ENCODE peak calls at places on chromosome 12, in nine cellular contexts. J is GM06990; I is fibroblast of lung; G is tibial artery; R is psoas muscle; B is cardiac muscle cell; C is CD8-positive, alpha-beta T cell; T is heart right ventricle; X is uterus. K is an unnamed sample.

GRCh38 chr12:55935742-55936151 is 4.8 kb downstream of the DGKA start:
- DNase-seq in J (no peak), I (no peak), G (no peak), R (peak), B (no peak), C (no peak), T (peak), X (peak), K (peak)

GRCh38 chr12:131137836-131138637 is 184.3 kb downstream of the ADGRD1 start:
- DNase-seq in J (no peak), I (no peak), G (no peak), R (no peak), B (no peak), C (no peak), T (no peak), X (peak), K (peak)

GRCh38 chr12:46577063-46577776 is 204.6 kb upstream of the SLC38A2 start:
- DNase-seq in J (no peak), I (no peak), G (no peak), R (no peak), B (no peak), C (no peak), T (no peak), X (no peak), K (no peak)

GRCh38 chr12:66282244-66282643 is 20.0 kb upstream of the HELB start:
- DNase-seq in J (no peak), I (no peak), G (no peak), R (no peak), B (no peak), C (no peak), T (no peak), X (no peak), K (no peak)

GRCh38 chr12:97493729-97494128 is 31.1 kb downstream of the RMST start:
- DNase-seq in J (no peak), I (no peak), G (no peak), R (no peak), B (no peak), C (no peak), T (no peak), X (no peak), K (no peak)

GRCh38 chr12:42299392-42300308 is 26.2 kb downstream of the ZCRB1 start:
- DNase-seq in J (peak), I (peak), G (no peak), R (no peak), B (no peak), C (no peak), T (no peak), X (no peak), K (no peak)

GRCh38 chr12:30016656-30017055 is 232.9 kb upstream of the TMTC1 start:
- DNase-seq in J (no peak), I (no peak), G (no peak), R (no peak), B (no peak), C (no peak), T (no peak), X (no peak), K (no peak)

GRCh38 chr12:15527201-15527782 is 205.0 kb downstream of the PTPRO start:
- DNase-seq in J (no peak), I (peak), G (peak), R (peak), B (no peak), C (no peak), T (peak), X (no peak), K (peak)

GRCh38 chr12:76871082-76871481 is 7.7 kb downstream of the CSRP2 start:
- DNase-seq in J (no peak), I (no peak), G (no peak), R (no peak), B (no peak), C (no peak), T (no peak), X (no peak), K (no peak)

DNA sequence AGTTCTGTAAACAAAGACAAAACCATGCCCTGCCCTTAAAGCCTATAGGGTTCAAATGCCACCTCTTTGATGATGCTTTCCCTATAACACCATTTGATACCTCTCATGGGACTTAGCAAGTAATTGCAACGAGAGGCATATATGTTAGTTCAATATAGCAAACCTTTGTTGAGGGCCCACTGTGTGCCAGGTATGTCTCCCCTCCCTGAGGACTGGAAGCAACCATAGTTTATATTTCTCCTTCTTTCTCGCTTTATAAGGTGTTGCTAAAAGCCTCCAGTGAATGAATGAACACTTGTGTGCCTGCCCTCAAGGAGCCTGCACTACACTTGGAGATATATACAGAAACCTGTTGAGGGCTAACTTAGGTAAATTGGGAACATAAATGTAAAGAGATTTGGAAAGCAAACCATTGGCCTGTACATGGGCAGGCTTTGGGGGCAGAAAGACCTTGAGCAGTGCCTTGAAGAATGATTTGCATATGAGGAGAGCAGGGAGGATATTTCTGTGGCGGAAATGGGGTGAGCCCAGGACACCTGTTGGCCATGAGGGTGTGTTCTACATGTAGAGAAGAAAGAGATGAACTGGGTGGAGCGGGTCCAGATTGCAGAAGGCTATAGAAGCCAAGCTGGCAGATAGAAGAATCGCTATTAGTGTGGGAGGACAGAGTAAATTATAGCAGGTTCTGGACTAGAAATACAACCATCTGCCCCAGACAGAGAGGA is 1.8 kb upstream of the CKAP4 start:
- DNase-seq in J (peak), I (no peak), G (no peak), R (no peak), B (no peak), C (no peak), T (no peak), X (no peak), K (no peak)
- H3K4me3 ChIP-seq in J (peak), I (peak), G (no peak), R (no peak), B (no peak), C (no peak), T (no peak), X (no peak), K (no peak)

GRCh38 chr12:52033506-52034258 is 17.6 kb upstream of the NR4A1 start:
- DNase-seq in J (no peak), I (no peak), G (no peak), R (no peak), B (no peak), C (no peak), T (no peak), X (no peak), K (peak)
- TF ChIP-seq CTCF in J (no peak), I (no peak), G (no peak), R (no peak), B (no peak), C (no peak), T (no peak), X (no peak), K (no peak)

GRCh38 chr12:34342048-34342447 is 319.8 kb downstream of the ALG10 start:
- DNase-seq in J (no peak), I (no peak), G (no peak), R (no peak), B (no peak), C (no peak), T (no peak), X (no peak), K (no peak)

GRCh38 chr12:34340534-34341361 is 318.5 kb downstream of the ALG10 start:
- DNase-seq in J (no peak), I (no peak), G (no peak), R (no peak), B (no peak), C (no peak), T (no peak), X (no peak), K (no peak)

GRCh38 chr12:34339922-34340321 is 317.6 kb downstream of the ALG10 start:
- DNase-seq in J (no peak), I (no peak), G (no peak), R (no peak), B (no peak), C (no peak), T (no peak), X (no peak), K (no peak)

GRCh38 chr12:34343345-34343744 is 321.0 kb downstream of the ALG10 start:
- DNase-seq in J (no peak), I (no peak), G (no peak), R (no peak), B (no peak), C (no peak), T (no peak), X (no peak), K (no peak)

DNA sequence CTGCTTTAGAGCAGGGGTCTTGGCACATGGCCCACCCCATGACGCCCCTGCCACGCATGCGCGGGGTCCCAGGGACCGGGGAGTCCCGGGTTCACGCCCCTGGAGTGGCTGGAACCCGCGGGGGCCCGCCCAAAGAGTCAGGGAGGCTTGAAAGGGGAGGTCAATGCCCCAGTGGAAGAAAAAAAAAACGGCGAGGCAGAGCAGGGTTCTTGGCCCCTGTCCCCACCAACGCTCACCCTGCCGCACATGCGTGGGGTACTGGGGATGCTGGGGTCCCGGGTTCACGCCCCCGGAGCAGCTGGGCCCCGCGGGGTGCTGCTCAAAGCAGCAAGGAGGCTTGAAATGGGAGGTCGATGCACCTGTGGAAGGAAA is 319.1 kb downstream of the ALG10 start:
- DNase-seq in J (no peak), I (no peak), G (no peak), R (no peak), B (no peak), C (no peak), T (no peak), X (no peak), K (no peak)
- H3K4me3 ChIP-seq in J (no peak), I (no peak), G (no peak), R (no peak), B (no peak), C (no peak), T (no peak), X (no peak), K (no peak)

DNA sequence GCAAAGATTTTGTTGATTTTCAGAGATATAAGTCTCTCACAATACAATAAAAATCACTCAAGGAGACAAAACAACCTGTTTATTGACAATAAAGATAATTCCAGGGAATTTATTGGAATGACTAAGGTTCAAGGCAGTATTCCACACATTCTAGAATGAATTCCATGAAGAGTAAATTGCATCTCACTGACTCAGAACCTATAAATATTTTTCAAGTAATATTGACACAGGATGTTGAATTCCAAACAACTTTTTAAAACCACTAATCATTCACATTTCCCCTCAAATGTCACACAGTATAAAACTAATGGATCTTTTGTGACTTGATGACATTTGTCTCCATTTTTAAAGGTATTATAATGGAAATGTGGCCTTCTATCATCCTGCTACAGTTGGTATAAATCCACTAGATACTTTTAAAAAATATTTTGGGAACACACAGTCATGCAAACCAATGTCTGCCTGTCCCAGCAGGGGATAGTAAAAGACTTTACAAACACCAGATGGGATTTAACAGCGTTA is 42.1 kb upstream of the LGR5 start:
- DNase-seq in J (no peak), I (no peak), G (no peak), R (no peak), B (no peak), C (no peak), T (no peak), X (no peak), K (no peak)
- TF ChIP-seq CTCF in J (no peak), I (no peak), G (no peak), R (no peak), B (no peak), C (no peak), T (no peak), X (no peak), K (no peak)

GRCh38 chr12:108567974-108568652 is 5.7 kb downstream of the ISCU start:
- DNase-seq in J (peak), I (no peak), G (no peak), R (no peak), B (no peak), C (no peak), T (no peak), X (no peak), K (peak)
- H3K4me3 ChIP-seq in J (peak), I (no peak), G (no peak), R (no peak), B (no peak), C (peak), T (no peak), X (no peak), K (no peak)

GRCh38 chr12:108647199-108647935 is 13.7 kb upstream of the SELPLG start:
- DNase-seq in J (no peak), I (peak), G (no peak), R (no peak), B (no peak), C (no peak), T (no peak), X (no peak), K (peak)
- TF ChIP-seq CTCF in J (no peak), I (peak), G (no peak), R (no peak), B (no peak), C (no peak), T (no peak), X (no peak), K (no peak)

DNA sequence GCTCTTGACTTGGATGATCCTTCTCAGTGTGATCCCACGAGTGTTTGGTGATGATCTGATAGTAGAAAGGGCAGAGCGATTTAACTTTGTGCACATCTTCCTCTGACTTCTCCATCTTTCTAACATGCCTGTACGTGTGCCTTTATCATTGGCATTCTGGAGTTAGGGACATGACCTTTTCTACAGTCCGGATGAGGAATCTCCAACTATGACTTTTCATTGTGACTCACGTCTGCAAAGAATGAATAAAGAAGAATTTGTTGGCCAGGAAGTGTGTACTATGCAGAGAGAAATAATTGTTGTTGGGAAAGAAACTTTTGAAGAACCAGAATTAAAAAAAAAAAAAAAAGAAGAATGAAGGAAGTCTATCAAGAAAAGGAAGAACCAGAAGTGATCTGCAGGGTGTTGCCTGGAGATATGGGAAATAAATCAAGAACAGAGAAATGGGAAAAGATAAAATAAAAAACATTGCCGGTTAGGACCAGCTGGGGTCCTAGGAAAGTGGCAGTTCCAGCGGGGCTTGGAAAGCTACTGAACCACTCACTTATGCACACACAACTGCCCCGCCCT is 25.3 kb downstream of the PPFIBP1 start:
- DNase-seq in J (no peak), I (peak), G (no peak), R (no peak), B (no peak), C (no peak), T (no peak), X (no peak), K (no peak)
- H3K4me3 ChIP-seq in J (no peak), I (peak), G (no peak), R (peak), B (no peak), C (no peak), T (peak), X (no peak), K (no peak)

GRCh38 chr12:99766408-99766807 is 118.9 kb downstream of the GARIN6 start:
- DNase-seq in J (no peak), I (no peak), G (no peak), R (no peak), B (no peak), C (no peak), T (no peak), X (no peak), K (no peak)

GRCh38 chr12:99768758-99769157 is 121.2 kb downstream of the GARIN6 start:
- DNase-seq in J (no peak), I (no peak), G (no peak), R (no peak), B (no peak), C (no peak), T (no peak), X (no peak), K (no peak)

GRCh38 chr12:99767809-99768208 is 120.3 kb downstream of the GARIN6 start:
- DNase-seq in J (no peak), I (peak), G (no peak), R (no peak), B (peak), C (no peak), T (no peak), X (no peak), K (no peak)

GRCh38 chr12:99769581-99769980 is 122.0 kb downstream of the GARIN6 start:
- DNase-seq in J (no peak), I (no peak), G (no peak), R (no peak), B (no peak), C (no peak), T (no peak), X (no peak), K (no peak)

GRCh38 chr12:99765469-99766114 is 118.0 kb downstream of the GARIN6 start:
- DNase-seq in J (no peak), I (no peak), G (no peak), R (no peak), B (no peak), C (no peak), T (no peak), X (no peak), K (no peak)
- TF ChIP-seq CTCF in J (no peak), I (no peak), G (no peak), R (no peak), B (no peak), C (no peak), T (no peak), X (no peak), K (no peak)

GRCh38 chr12:3200779-3201738 is 123.9 kb downstream of the TSPAN9 start:
- DNase-seq in J (no peak), I (peak), G (no peak), R (no peak), B (peak), C (no peak), T (no peak), X (no peak), K (no peak)
- H3K4me3 ChIP-seq in J (no peak), I (peak), G (peak), R (peak), B (peak), C (no peak), T (peak), X (peak), K (peak)